ENCODE peak calls at places on chromosome X, in five cellular contexts. U is ACHN; C is HEK293T; N is astrocyte of the spinal cord; A is activated naive CD4-positive, alpha-beta T cell treated with Interleukin-2 at 50 U/mL for 16 hours. T is an unnamed sample.

GRCh38 chrX:18871161-18871880 is 112.6 kb downstream of the PHKA2 start:
- DNase-seq in U (no peak), C (no peak), N (peak), A (no peak), T (peak)

GRCh38 chrX:19127649-19128168 is 5.4 kb upstream of the ADGRG2 start:
- DNase-seq in U (no peak), C (no peak), N (peak), A (no peak), T (peak)

GRCh38 chrX:40931921-40932320 is 153.3 kb upstream of the USP9X start:
- DNase-seq in U (no peak), C (no peak), N (no peak), A (no peak), T (peak)

GRCh38 chrX:116379854-116380253 is 56.6 kb upstream of the SLC6A14 start:
- DNase-seq in U (no peak), C (no peak), N (peak), A (no peak), T (peak)

GRCh38 chrX:133881893-133882292 is 103.5 kb downstream of the GPC3 start:
- DNase-seq in U (no peak), C (no peak), N (no peak), A (no peak), T (no peak)

GRCh38 chrX:136304493-136304892 is 3.7 kb downstream of the ADGRG4 start:
- DNase-seq in U (no peak), C (no peak), N (no peak), A (no peak), T (no peak)

GRCh38 chrX:129663171-129663570 is 8.4 kb upstream of the APLN start:
- DNase-seq in U (no peak), C (no peak), N (peak), A (no peak), T (peak)

GRCh38 chrX:39453847-39454645 is 643.7 kb downstream of the BCOR start:
- DNase-seq in U (no peak), C (no peak), N (no peak), A (no peak), T (no peak)

GRCh38 chrX:109537324-109537665 is 651 bp downstream of the NXT2 start:
- DNase-seq in U (peak), C (peak), N (no peak), A (peak), T (peak)

GRCh38 chrX:11407331-11408110 is 114.3 kb downstream of the AMELX start:
- DNase-seq in U (no peak), C (no peak), N (no peak), A (no peak), T (no peak)

GRCh38 chrX:48957827-48958634 is 624 bp upstream of the OTUD5 start:
- DNase-seq in U (peak), C (peak), N (peak), A (peak), T (peak)

GRCh38 chrX:27057883-27058282 is 405.3 kb downstream of the PPP4R3C start:
- DNase-seq in U (no peak), C (no peak), N (no peak), A (no peak), T (no peak)

GRCh38 chrX:125205084-125205917 is 114.4 kb upstream of the TEX13C start:
- DNase-seq in U (peak), C (peak), N (peak), A (peak), T (peak)

GRCh38 chrX:108198420-108198819 is 106.8 kb downstream of the ATG4A start:
- DNase-seq in U (no peak), C (no peak), N (no peak), A (no peak), T (peak)